ENCODE peak calls at places on chromosomes 13 and 19, in nine cellular contexts. A is coronary artery, V is heart left ventricle, W is AG10803, Q is ovary, D is H9, U is stomach, X is GM10248, L is WTC11. N is an unnamed sample.

GRCh38 chr13:23902975-23903905 is 5.9 kb upstream of the C1QTNF9B start:
- DNase-seq in A (no peak), V (no peak), W (no peak), Q (peak), D (no peak), U (no peak), X (no peak), L (peak), N (peak)

GRCh38 chr19:1449467-1450442 is at the start of gene APC2:
- DNase-seq in A (no peak), V (no peak), W (peak), Q (no peak), D (peak), U (no peak), X (no peak), L (peak), N (peak)

GRCh38 chr19:51810228-51810627 is 15.3 kb downstream of the FPR3 start:
- DNase-seq in A (no peak), V (no peak), W (peak), Q (no peak), D (no peak), U (no peak), X (no peak), L (no peak), N (no peak)

GRCh38 chr19:38839816-38840582 is 8.4 kb upstream of the ECH1 start:
- DNase-seq in A (no peak), V (no peak), W (no peak), Q (no peak), D (no peak), U (no peak), X (no peak), L (no peak), N (no peak)

GRCh38 chr13:90839061-90839460 is 508.4 kb upstream of the MIR17HG start:
- DNase-seq in A (no peak), V (no peak), W (no peak), Q (no peak), D (no peak), U (no peak), X (no peak), L (no peak), N (no peak)

GRCh38 chr19:36213793-36214387 is 575 bp downstream of the ZNF565 start:
- DNase-seq in A (no peak), V (no peak), W (peak), Q (no peak), D (no peak), U (no peak), X (no peak), L (no peak), N (no peak)

GRCh38 chr19:748274-748598 is 2.7 kb upstream of the MISP start:
- DNase-seq in A (no peak), V (no peak), W (no peak), Q (no peak), D (no peak), U (peak), X (no peak), L (no peak), N (no peak)

GRCh38 chr19:56875717-56876116 is 35.2 kb upstream of the PEG3 start:
- DNase-seq in A (no peak), V (no peak), W (no peak), Q (no peak), D (no peak), U (no peak), X (no peak), L (no peak), N (no peak)

GRCh38 chr19:44643605-44644390 is at the start of gene PVR:
- DNase-seq in A (peak), V (peak), W (peak), Q (peak), D (peak), U (peak), X (peak), L (peak), N (peak)

GRCh38 chr13:79185580-79185979 is 220.5 kb downstream of the RBM26 start:
- DNase-seq in A (no peak), V (no peak), W (no peak), Q (no peak), D (no peak), U (no peak), X (no peak), L (no peak), N (no peak)

GRCh38 chr19:55131421-55131820 is 14.0 kb upstream of the PPP1R12C start:
- DNase-seq in A (no peak), V (no peak), W (peak), Q (no peak), D (no peak), U (no peak), X (no peak), L (no peak), N (no peak)

GRCh38 chr19:55133639-55134444 is 15.2 kb downstream of the TNNT1 start:
- DNase-seq in A (no peak), V (no peak), W (no peak), Q (no peak), D (no peak), U (no peak), X (peak), L (no peak), N (no peak)

GRCh38 chr19:55136399-55137102 is 12.5 kb downstream of the TNNT1 start:
- DNase-seq in A (no peak), V (no peak), W (no peak), Q (no peak), D (no peak), U (no peak), X (no peak), L (no peak), N (no peak)

GRCh38 chr19:55134732-55135131 is 14.3 kb downstream of the TNNT1 start:
- DNase-seq in A (no peak), V (no peak), W (no peak), Q (no peak), D (no peak), U (no peak), X (no peak), L (no peak), N (no peak)

DNA sequence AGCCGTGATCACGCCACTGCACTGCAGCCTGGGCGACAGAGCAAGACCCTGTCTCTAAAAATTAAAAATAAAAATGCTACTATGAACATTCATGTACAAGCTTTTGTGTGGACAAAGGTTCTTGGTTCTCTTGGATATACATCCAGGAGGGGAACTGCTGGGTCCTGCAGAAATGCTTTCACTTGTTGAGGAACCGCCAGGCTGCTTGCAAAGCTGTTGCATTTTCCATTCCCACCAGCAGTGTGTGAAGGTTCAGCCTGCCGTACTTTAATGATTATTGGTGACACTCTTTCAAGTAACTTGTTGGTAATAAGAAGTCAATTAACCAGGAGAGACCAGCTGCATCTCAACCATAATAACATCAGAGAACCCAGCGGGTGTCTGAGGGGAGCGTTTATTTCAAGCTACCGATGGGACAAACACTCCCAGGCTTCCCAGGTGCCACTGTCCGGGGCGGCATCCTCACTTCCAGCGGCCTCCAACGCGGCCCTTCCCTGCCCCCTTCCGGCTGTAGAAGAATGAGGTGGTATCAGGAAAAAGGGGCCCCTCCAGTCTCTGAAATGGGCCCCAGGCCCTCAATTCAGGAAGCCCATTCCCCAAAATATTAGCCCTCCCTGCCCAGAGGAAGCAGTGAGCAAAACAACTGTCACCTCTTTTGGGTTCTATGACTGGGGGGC is 15.2 kb upstream of the PPP1R12C start:
- DNase-seq in A (no peak), V (no peak), W (no peak), Q (no peak), D (no peak), U (no peak), X (peak), L (no peak), N (no peak)
- TF ChIP-seq CTCF in A (no peak), V (peak), W (peak), Q (no peak), D (peak), U (no peak), X (no peak), L (no peak), N (no peak)

GRCh38 chr19:16001481-16002312 is 52.9 kb downstream of the OR10H4 start:
- DNase-seq in A (no peak), V (no peak), W (peak), Q (no peak), D (no peak), U (no peak), X (peak), L (no peak), N (no peak)
- TF ChIP-seq CTCF in A (no peak), V (no peak), W (no peak), Q (no peak), D (no peak), U (no peak), X (no peak), L (no peak), N (no peak)

GRCh38 chr13:28313579-28313978 is 175.2 kb downstream of the PAN3 start:
- DNase-seq in A (no peak), V (no peak), W (peak), Q (no peak), D (no peak), U (no peak), X (peak), L (peak), N (no peak)
- TF ChIP-seq CTCF in A (no peak), V (peak), W (peak), Q (no peak), D (peak), U (no peak), X (peak), L (no peak), N (no peak)

GRCh38 chr13:38176664-38177063 is 173.0 kb upstream of the UFM1 start:
- DNase-seq in A (no peak), V (no peak), W (no peak), Q (no peak), D (no peak), U (no peak), X (no peak), L (no peak), N (no peak)

GRCh38 chr13:38180100-38180499 is 169.6 kb upstream of the UFM1 start:
- DNase-seq in A (no peak), V (no peak), W (peak), Q (no peak), D (no peak), U (no peak), X (no peak), L (no peak), N (no peak)

GRCh38 chr13:38180670-38181069 is 169.0 kb upstream of the UFM1 start:
- DNase-seq in A (no peak), V (no peak), W (peak), Q (no peak), D (no peak), U (no peak), X (peak), L (no peak), N (no peak)
- TF ChIP-seq CTCF in A (no peak), V (no peak), W (no peak), Q (no peak), D (no peak), U (no peak), X (no peak), L (no peak), N (no peak)

GRCh38 chr19:46840157-46840942 is 10.3 kb downstream of the AP2S1 start:
- DNase-seq in A (no peak), V (no peak), W (peak), Q (peak), D (peak), U (peak), X (peak), L (peak), N (peak)
- TF ChIP-seq CTCF in A (peak), V (peak), W (peak), Q (peak), D (peak), U (peak), X (peak), L (peak), N (peak)

GRCh38 chr19:54429176-54429495 is 13.9 kb downstream of the TTYH1 start:
- DNase-seq in A (no peak), V (no peak), W (no peak), Q (no peak), D (no peak), U (no peak), X (no peak), L (no peak), N (no peak)

GRCh38 chr19:54429545-54430227 is 14.4 kb downstream of the TTYH1 start:
- DNase-seq in A (no peak), V (no peak), W (no peak), Q (no peak), D (no peak), U (no peak), X (no peak), L (no peak), N (no peak)

GRCh38 chr19:54432144-54432738 is 16.8 kb upstream of the LENG8 start:
- DNase-seq in A (no peak), V (no peak), W (no peak), Q (no peak), D (no peak), U (no peak), X (no peak), L (no peak), N (no peak)

GRCh38 chr19:54431255-54431838 is 16.1 kb downstream of the TTYH1 start:
- DNase-seq in A (no peak), V (no peak), W (no peak), Q (peak), D (no peak), U (peak), X (no peak), L (no peak), N (no peak)

DNA sequence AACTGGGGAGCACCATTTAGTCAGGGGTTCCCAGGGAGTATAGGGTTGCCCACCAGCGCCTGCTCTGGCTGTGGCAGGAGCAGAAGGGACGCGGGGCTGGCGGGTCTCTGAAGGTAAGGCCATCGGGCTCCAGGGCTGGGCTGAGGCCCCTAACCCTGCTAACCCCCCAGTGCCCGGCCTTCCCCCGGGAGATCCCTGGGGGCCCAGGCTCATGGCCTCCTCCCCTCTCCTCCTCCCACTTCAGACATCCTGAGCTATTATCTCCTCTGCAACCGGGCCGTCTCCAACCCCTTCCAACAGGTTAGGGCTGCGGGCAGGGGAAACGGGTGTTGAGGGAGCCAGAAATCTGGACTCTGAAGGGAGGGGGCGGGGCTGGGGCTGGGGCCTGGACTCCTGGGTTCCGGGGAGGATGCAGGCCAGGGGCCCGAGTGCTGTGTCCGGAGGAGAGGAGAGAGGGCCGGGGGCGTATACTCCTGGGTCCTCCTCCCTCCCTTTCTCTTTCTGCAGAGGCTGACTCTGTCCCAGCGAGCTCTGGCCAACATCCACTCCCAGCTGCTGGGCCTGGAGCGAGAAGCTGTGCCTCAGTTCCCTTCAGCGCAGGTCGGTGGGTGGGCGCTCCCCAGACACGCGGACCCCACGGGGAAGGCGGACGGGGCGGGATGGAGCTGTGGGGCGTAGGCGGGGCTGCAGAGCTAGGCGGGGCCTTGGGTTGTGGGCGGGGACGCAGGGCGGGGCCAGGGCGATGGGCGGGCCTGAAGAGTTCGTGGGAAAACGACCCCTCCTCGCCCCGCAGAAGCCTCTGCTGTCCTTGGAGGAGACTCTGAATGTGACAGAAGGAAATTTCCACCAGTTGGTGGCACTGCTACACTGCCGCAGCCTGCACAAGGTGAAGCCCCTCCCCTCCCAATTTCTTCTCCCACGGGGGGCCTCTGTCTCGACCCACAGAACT is 15.3 kb downstream of the TTYH1 start:
- DNase-seq in A (no peak), V (peak), W (no peak), Q (peak), D (peak), U (no peak), X (peak), L (peak), N (peak)
- TF ChIP-seq CTCF in A (no peak), V (peak), W (peak), Q (no peak), D (peak), U (no peak), X (no peak), L (no peak), N (no peak)